ENCODE peak calls at places on chromosomes 4 and X, in four cellular contexts. One of them, this sample, is unnamed.
A peak's percentile ranks its signal among the peaks of the same experiment; 100 is the strongest.

GRCh38 chrX:29587107-29587506 is 628.3 kb upstream of the MAGEB2 start:
- DNase-seq in cardiac muscle cell: no peak
- DNase-seq in fibroblast of lung: no peak
- DNase-seq in uterus: no peak
- DNase-seq in this sample: no peak

GRCh38 chr4:81207793-81208192 is 7.2 kb downstream of the PRKG2 start:
- DNase-seq in cardiac muscle cell: no peak
- DNase-seq in fibroblast of lung: peak; percentile 59
- DNase-seq in uterus: no peak
- DNase-seq in this sample: no peak

GRCh38 chrX:21730011-21730410 is 27.9 kb downstream of the SMPX start:
- DNase-seq in fibroblast of lung: peak; percentile 65
- DNase-seq in cardiac muscle cell: no peak
- DNase-seq in uterus: no peak
- DNase-seq in this sample: no peak

GRCh38 chrX:105553118-105553517 is 269.2 kb upstream of the NRK start:
- DNase-seq in fibroblast of lung: no peak
- DNase-seq in uterus: no peak
- DNase-seq in cardiac muscle cell: no peak
- DNase-seq in this sample: no peak

GRCh38 chr4:124199755-124200154 is 512.8 kb downstream of the ANKRD50 start:
- DNase-seq in cardiac muscle cell: no peak
- DNase-seq in uterus: no peak
- DNase-seq in fibroblast of lung: peak; percentile 73
- DNase-seq in this sample: no peak

GRCh38 chr4:88967883-88968316 is 89.1 kb downstream of the FAM13A start:
- DNase-seq in cardiac muscle cell: no peak
- DNase-seq in fibroblast of lung: no peak
- DNase-seq in uterus: no peak
- DNase-seq in this sample: no peak

GRCh38 chrX:9622128-9622527 is 143.5 kb downstream of the GPR143 start:
- DNase-seq in uterus: no peak
- DNase-seq in fibroblast of lung: no peak
- DNase-seq in cardiac muscle cell: no peak
- DNase-seq in this sample: no peak

GRCh38 chr4:3304831-3305609 is 12.2 kb downstream of the RGS12 start:
- DNase-seq in cardiac muscle cell: peak; percentile 39
- DNase-seq in uterus: peak; percentile 50
- DNase-seq in fibroblast of lung: peak; percentile 57
- DNase-seq in this sample: peak; percentile 33

GRCh38 chr4:125313497-125313896 is 1.3 kb upstream of the FAT4 start:
- DNase-seq in uterus: peak; percentile 17
- DNase-seq in fibroblast of lung: peak; percentile 78
- DNase-seq in cardiac muscle cell: peak; percentile 89
- DNase-seq in this sample: no peak

GRCh38 chrX:850471-850916 is 219.9 kb downstream of the SHOX start:
- DNase-seq in cardiac muscle cell: no peak
- DNase-seq in fibroblast of lung: no peak
- DNase-seq in uterus: no peak
- DNase-seq in this sample: no peak

GRCh38 chr4:120725639-120726585 is 196.6 kb downstream of the PRDM5 start:
- DNase-seq in fibroblast of lung: no peak
- DNase-seq in uterus: no peak
- DNase-seq in cardiac muscle cell: no peak
- DNase-seq in this sample: no peak

GRCh38 chr4:109998867-109999303 is 86.2 kb downstream of the EGF start:
- DNase-seq in cardiac muscle cell: peak; percentile 73
- DNase-seq in fibroblast of lung: peak; percentile 41
- DNase-seq in uterus: no peak
- DNase-seq in this sample: no peak

GRCh38 chrX:39220952-39221351 is 419.7 kb downstream of the MID1IP1 start:
- DNase-seq in fibroblast of lung: no peak
- DNase-seq in uterus: no peak
- DNase-seq in cardiac muscle cell: no peak
- DNase-seq in this sample: no peak

GRCh38 chr4:182748949-182749348 is 168.2 kb downstream of the DCTD start:
- DNase-seq in uterus: no peak
- DNase-seq in fibroblast of lung: peak; percentile 39
- DNase-seq in cardiac muscle cell: no peak
- DNase-seq in this sample: no peak

GRCh38 chr4:86816463-86817107 is 32.6 kb downstream of the SLC10A6 start:
- DNase-seq in uterus: peak; percentile 52
- DNase-seq in cardiac muscle cell: no peak
- DNase-seq in fibroblast of lung: no peak
- DNase-seq in this sample: no peak

GRCh38 chr4:24143741-24144140 is 253.9 kb upstream of the PPARGC1A start:
- DNase-seq in uterus: peak; percentile 16
- DNase-seq in fibroblast of lung: no peak
- DNase-seq in cardiac muscle cell: no peak
- DNase-seq in this sample: no peak

GRCh38 chr4:140851032-140851636 is 94.9 kb upstream of the TBC1D9 start:
- DNase-seq in uterus: peak; percentile 26
- DNase-seq in fibroblast of lung: peak; percentile 43
- DNase-seq in cardiac muscle cell: peak; percentile 73
- DNase-seq in this sample: no peak

DNA sequence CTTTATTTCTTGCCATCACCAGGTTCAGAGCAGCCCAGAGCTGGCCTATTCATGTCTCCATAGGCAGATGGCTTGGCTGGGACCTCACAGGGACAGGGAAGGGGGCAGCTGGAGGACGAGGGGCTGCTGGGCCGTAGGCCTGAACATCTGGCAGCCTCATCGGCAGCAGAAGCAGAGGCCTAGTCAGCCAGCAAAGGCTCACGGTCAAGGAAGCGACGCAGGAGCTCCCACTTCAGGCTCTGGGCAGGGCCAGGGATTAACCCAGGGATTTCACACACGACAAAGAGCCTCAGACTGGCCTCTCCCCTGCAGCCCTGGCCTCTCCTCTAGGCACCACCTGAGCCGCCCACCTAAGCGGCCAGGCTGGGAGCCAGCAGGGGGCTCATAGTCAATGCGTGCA is 46.0 kb upstream of the MAN2B2 start:
- DNase-seq in cardiac muscle cell: no peak
- DNase-seq in uterus: no peak
- DNase-seq in fibroblast of lung: no peak
- DNase-seq in this sample: no peak
- H3K27ac ChIP-seq in cardiac muscle cell: no peak overlapping the region
- H3K27ac ChIP-seq in uterus: no peak overlapping the region
- H3K27ac ChIP-seq in fibroblast of lung: no peak overlapping the region
- H3K27ac ChIP-seq in this sample: no peak overlapping the region

GRCh38 chr4:35897808-35898207 is 346.5 kb downstream of the ARAP2 start:
- DNase-seq in cardiac muscle cell: no peak
- DNase-seq in uterus: no peak
- DNase-seq in fibroblast of lung: no peak
- DNase-seq in this sample: no peak
- TF ChIP-seq CTCF in cardiac muscle cell: no peak
- TF ChIP-seq CTCF in uterus: no peak
- TF ChIP-seq CTCF in fibroblast of lung: no peak
- TF ChIP-seq CTCF in this sample: no peak

GRCh38 chr4:79685542-79685941 is 277.5 kb upstream of the GK2 start:
- DNase-seq in fibroblast of lung: no peak
- DNase-seq in uterus: no peak
- DNase-seq in cardiac muscle cell: no peak
- DNase-seq in this sample: no peak

GRCh38 chr4:79682801-79683217 is 274.8 kb upstream of the GK2 start:
- DNase-seq in cardiac muscle cell: no peak
- DNase-seq in uterus: no peak
- DNase-seq in fibroblast of lung: peak; percentile 41
- DNase-seq in this sample: no peak

GRCh38 chr4:79682161-79682560 is 274.1 kb upstream of the GK2 start:
- DNase-seq in cardiac muscle cell: no peak
- DNase-seq in uterus: no peak
- DNase-seq in fibroblast of lung: peak; percentile 43
- DNase-seq in this sample: no peak

GRCh38 chr4:79686976-79687375 is 278.9 kb upstream of the GK2 start:
- DNase-seq in uterus: no peak
- DNase-seq in cardiac muscle cell: no peak
- DNase-seq in fibroblast of lung: no peak
- DNase-seq in this sample: no peak

DNA sequence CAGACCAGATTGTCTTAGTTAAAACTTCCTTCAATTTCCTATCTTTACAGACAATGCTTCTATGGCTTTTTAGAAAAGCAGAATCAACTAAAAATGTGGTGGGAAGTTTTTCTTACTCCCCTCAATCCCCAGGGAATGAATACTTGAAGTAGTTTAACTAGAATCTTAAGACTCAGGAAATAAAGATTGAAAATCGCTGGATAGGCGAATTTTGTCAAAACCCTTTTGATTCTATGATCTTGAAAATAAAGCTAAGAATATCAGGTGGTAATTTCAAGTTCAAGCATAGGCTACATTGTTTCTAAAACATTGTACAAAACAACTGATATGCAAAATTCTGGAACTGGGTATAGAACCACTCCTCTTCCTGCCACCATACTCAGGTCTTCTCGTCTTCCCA is 276.5 kb upstream of the GK2 start:
- DNase-seq in cardiac muscle cell: no peak
- DNase-seq in fibroblast of lung: no peak
- DNase-seq in uterus: no peak
- DNase-seq in this sample: no peak
- H3K9me3 ChIP-seq in cardiac muscle cell: no peaks in the 10 kb centered on the region
- H3K9me3 ChIP-seq in fibroblast of lung: no peaks in the 10 kb centered on the region
- H3K9me3 ChIP-seq in uterus: no peaks in the 10 kb centered on the region
- H3K9me3 ChIP-seq in this sample: no peaks in the 10 kb centered on the region

GRCh38 chrX:152937236-152937635 is 39.4 kb downstream of the ZNF185 start:
- DNase-seq in cardiac muscle cell: no peak
- DNase-seq in fibroblast of lung: no peak
- DNase-seq in uterus: no peak
- DNase-seq in this sample: no peak

GRCh38 chrX:152946681-152947080 is 47.2 kb downstream of the PNMA5 start:
- DNase-seq in uterus: no peak
- DNase-seq in cardiac muscle cell: no peak
- DNase-seq in fibroblast of lung: no peak
- DNase-seq in this sample: no peak

GRCh38 chrX:152945021-152945979 is 47.4 kb downstream of the ZNF185 start:
- DNase-seq in cardiac muscle cell: no peak
- DNase-seq in fibroblast of lung: no peak
- DNase-seq in uterus: no peak
- DNase-seq in this sample: no peak

GRCh38 chrX:152943826-152944225 is 46.0 kb downstream of the ZNF185 start:
- DNase-seq in fibroblast of lung: no peak
- DNase-seq in uterus: no peak
- DNase-seq in cardiac muscle cell: no peak
- DNase-seq in this sample: no peak

DNA sequence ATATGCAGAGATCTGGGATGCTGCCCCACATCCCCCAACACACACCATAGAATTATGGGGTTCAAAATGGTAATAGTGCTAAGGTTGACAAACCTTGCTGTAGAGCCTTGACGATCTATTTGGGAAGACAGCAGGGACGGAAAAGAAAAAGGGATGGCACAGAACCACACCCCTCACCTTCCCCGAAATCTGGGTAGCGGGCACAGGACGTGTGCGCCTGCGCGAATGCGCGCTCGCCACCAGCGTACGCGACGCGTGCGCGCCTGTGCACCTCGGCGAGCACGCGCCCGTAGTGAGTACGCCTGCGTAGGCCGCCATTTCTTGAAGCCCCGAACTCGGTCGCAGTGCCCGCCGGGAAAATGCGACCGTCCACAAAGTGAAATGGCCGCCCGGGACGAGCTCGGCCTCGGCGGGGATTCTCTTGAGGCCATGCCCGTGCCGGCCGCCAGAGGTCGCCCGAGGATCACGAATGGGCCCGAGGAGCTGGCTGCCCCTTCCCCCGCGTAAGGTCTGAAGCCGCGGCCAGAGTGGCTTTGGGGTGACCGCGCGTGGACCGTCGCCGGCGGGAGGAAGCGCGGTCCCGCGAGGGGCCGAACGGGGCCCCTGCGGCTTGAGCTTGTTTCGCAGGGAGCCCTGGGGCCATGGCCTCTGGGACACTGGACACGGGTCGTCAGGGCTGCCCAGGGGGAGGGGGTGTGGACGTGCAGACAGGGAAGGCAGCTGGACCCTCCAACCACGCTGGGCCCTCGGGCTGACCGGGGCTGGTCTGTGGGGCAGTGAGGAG is 43.7 kb downstream of the ZNF185 start:
- DNase-seq in fibroblast of lung: peak; percentile 86
- DNase-seq in uterus: peak; percentile 91
- DNase-seq in cardiac muscle cell: peak; percentile 91
- DNase-seq in this sample: peak; percentile 88
- H3K27ac ChIP-seq in fibroblast of lung: peak overlapping the region; percentile 67
- H3K27ac ChIP-seq in uterus: peak overlapping the region; percentile 83
- H3K27ac ChIP-seq in cardiac muscle cell: peak overlapping the region; percentile 82
- H3K27ac ChIP-seq in this sample: peak overlapping the region; percentile 56

GRCh38 chrX:45601052-45601451 is 400.4 kb upstream of the DIPK2B start:
- DNase-seq in fibroblast of lung: no peak
- DNase-seq in uterus: no peak
- DNase-seq in cardiac muscle cell: no peak
- DNase-seq in this sample: no peak

GRCh38 chrX:45592067-45592466 is 391.4 kb upstream of the DIPK2B start:
- DNase-seq in fibroblast of lung: no peak
- DNase-seq in uterus: no peak
- DNase-seq in cardiac muscle cell: peak; percentile 1
- DNase-seq in this sample: no peak

GRCh38 chrX:45591650-45592049 is 391.0 kb upstream of the DIPK2B start:
- DNase-seq in cardiac muscle cell: no peak
- DNase-seq in uterus: no peak
- DNase-seq in fibroblast of lung: no peak
- DNase-seq in this sample: no peak

GRCh38 chrX:45598841-45599240 is 398.2 kb upstream of the DIPK2B start:
- DNase-seq in fibroblast of lung: peak; percentile 83
- DNase-seq in uterus: no peak
- DNase-seq in cardiac muscle cell: no peak
- DNase-seq in this sample: no peak

GRCh38 chrX:45596190-45596808 is 395.6 kb upstream of the DIPK2B start:
- DNase-seq in uterus: no peak
- DNase-seq in cardiac muscle cell: no peak
- DNase-seq in fibroblast of lung: no peak
- DNase-seq in this sample: no peak
- TF ChIP-seq CTCF in uterus: no peak
- TF ChIP-seq CTCF in cardiac muscle cell: no peak
- TF ChIP-seq CTCF in fibroblast of lung: no peak
- TF ChIP-seq CTCF in this sample: no peak

GRCh38 chrX:46500054-46500453 is 45.2 kb downstream of the ZNF674 start:
- DNase-seq in cardiac muscle cell: no peak
- DNase-seq in uterus: no peak
- DNase-seq in fibroblast of lung: no peak
- DNase-seq in this sample: no peak

GRCh38 chrX:46506076-46506475 is 39.1 kb downstream of the ZNF674 start:
- DNase-seq in uterus: no peak
- DNase-seq in cardiac muscle cell: no peak
- DNase-seq in fibroblast of lung: no peak
- DNase-seq in this sample: no peak

DNA sequence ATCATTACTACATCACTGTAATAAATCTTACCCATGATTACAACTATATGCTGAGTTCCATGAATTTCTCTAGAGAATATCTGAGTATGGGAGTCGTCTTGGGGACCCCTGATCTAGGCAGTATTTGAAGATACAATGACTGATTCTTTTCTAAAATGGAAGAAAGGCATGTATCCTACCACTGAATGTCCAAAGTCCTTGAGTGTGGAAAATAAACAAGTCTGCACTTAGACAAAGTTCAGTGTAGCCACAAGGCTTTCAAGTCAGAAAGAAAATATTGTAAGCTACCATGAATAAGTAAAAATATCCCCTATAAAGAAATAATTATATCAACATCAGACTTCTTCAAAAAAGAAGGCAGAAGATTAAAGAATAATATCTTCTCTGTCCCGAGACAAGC is 42.4 kb downstream of the ZNF674 start:
- DNase-seq in cardiac muscle cell: no peak
- DNase-seq in fibroblast of lung: no peak
- DNase-seq in uterus: no peak
- DNase-seq in this sample: no peak
- H3K9me3 ChIP-seq in cardiac muscle cell: peaks cover 3% of the 10 kb centered on the region
- H3K9me3 ChIP-seq in fibroblast of lung: no peaks in the 10 kb centered on the region
- H3K9me3 ChIP-seq in uterus: peaks cover 3% of the 10 kb centered on the region
- H3K9me3 ChIP-seq in this sample: peaks cover 47% of the 10 kb centered on the region

GRCh38 chr4:26343041-26343403 is 22.2 kb downstream of the RBPJ start:
- DNase-seq in cardiac muscle cell: no peak
- DNase-seq in uterus: no peak
- DNase-seq in fibroblast of lung: peak; percentile 69
- DNase-seq in this sample: no peak
- H3K27ac ChIP-seq in cardiac muscle cell: peak overlapping the region; percentile 18
- H3K27ac ChIP-seq in uterus: no peak overlapping the region
- H3K27ac ChIP-seq in fibroblast of lung: peak overlapping the region; percentile 70
- H3K27ac ChIP-seq in this sample: no peak overlapping the region